ENCODE peak calls at places on chromosomes 1 and 21, in ten cellular contexts. V, O, W, X, K, R, J, S, I and H are unnamed samples.
A peak's percentile ranks its signal among the peaks of the same experiment; 100 is the strongest.

GRCh38 chr1:220874201-220874655 is 5.0 kb upstream of the HLX start:
- ATAC-seq in V (peak; percentile 34), O (peak; percentile 72), W (peak; percentile 57), X (peak; percentile 37), K (peak; percentile 43), R (peak; percentile 21), J (peak; percentile 40), S (peak; percentile 31), I (peak; percentile 47), H (peak; percentile 38)

GRCh38 chr1:207811920-207812720 is 60.3 kb downstream of the CD46 start:
- ATAC-seq in V (peak; percentile 86), O (peak; percentile 90), W (peak; percentile 85), X (peak; percentile 14), K (peak; percentile 47), R (peak; percentile 63), J (peak; percentile 77), S (peak; percentile 54), I (peak; percentile 53), H (peak; percentile 72)

GRCh38 chr1:204637985-204638356 is 47.6 kb downstream of the LRRN2 start:
- ATAC-seq in V (no peak), O (peak; percentile 60), W (no peak), X (no peak), K (peak; percentile 44), R (no peak), J (no peak), S (peak; percentile 34), I (no peak), H (peak; percentile 42)

GRCh38 chr1:43255438-43256210 is 14.2 kb upstream of the TMEM125 start:
- ATAC-seq in V (peak; percentile 36), O (no peak), W (no peak), X (peak; percentile 90), K (no peak), R (no peak), J (no peak), S (no peak), I (no peak), H (no peak)

GRCh38 chr1:208557695-208558094 is 313.5 kb upstream of the PLXNA2 start:
- ATAC-seq in V (no peak), O (no peak), W (no peak), X (no peak), K (no peak), R (no peak), J (no peak), S (no peak), I (no peak), H (no peak)

GRCh38 chr21:17458279-17458678 is 54.6 kb upstream of the CXADR start:
- ATAC-seq in V (no peak), O (no peak), W (no peak), X (no peak), K (no peak), R (no peak), J (no peak), S (no peak), I (no peak), H (no peak)

GRCh38 chr1:93708734-93709481 is 27.3 kb upstream of the BCAR3 start:
- ATAC-seq in V (no peak), O (peak; percentile 40), W (no peak), X (peak; percentile 95), K (peak; percentile 63), R (peak; percentile 21), J (peak; percentile 68), S (peak; percentile 67), I (peak; percentile 22), H (no peak)

GRCh38 chr1:48236716-48237470 is 14.4 kb downstream of the SLC5A9 start:
- ATAC-seq in V (peak; percentile 79), O (peak; percentile 75), W (peak; percentile 75), X (peak; percentile 53), K (peak; percentile 82), R (no peak), J (peak; percentile 63), S (peak; percentile 43), I (peak; percentile 72), H (no peak)

GRCh38 chr1:204528677-204529076 is 12.5 kb downstream of the MDM4 start:
- ATAC-seq in V (no peak), O (no peak), W (no peak), X (peak; percentile 65), K (no peak), R (no peak), J (no peak), S (no peak), I (no peak), H (no peak)

GRCh38 chr1:165253818-165254254 is 102.7 kb downstream of the LMX1A start:
- ATAC-seq in V (peak; percentile 92), O (no peak), W (no peak), X (no peak), K (no peak), R (no peak), J (no peak), S (no peak), I (no peak), H (no peak)
- TF ChIP-seq POLR2A in V (no peak), O (no peak), W (no peak), X (no peak), K (no peak), R (no peak), J (no peak), S (no peak), I (no peak), H (no peak)

GRCh38 chr21:36881223-36881622 is 85.2 kb downstream of the HLCS start:
- ATAC-seq in V (no peak), O (no peak), W (no peak), X (no peak), K (no peak), R (peak; percentile 39), J (no peak), S (no peak), I (no peak), H (no peak)

GRCh38 chr21:36877741-36878140 is 88.7 kb downstream of the HLCS start:
- ATAC-seq in V (no peak), O (no peak), W (no peak), X (no peak), K (no peak), R (no peak), J (no peak), S (no peak), I (no peak), H (no peak)

GRCh38 chr21:36883532-36884486 is 82.7 kb downstream of the HLCS start:
- ATAC-seq in V (no peak), O (no peak), W (peak; percentile 52), X (no peak), K (no peak), R (no peak), J (no peak), S (no peak), I (no peak), H (no peak)

GRCh38 chr21:36879827-36880226 is 86.6 kb downstream of the HLCS start:
- ATAC-seq in V (peak; percentile 62), O (no peak), W (no peak), X (no peak), K (no peak), R (no peak), J (no peak), S (no peak), I (no peak), H (no peak)

GRCh38 chr21:36882776-36883175 is 83.7 kb downstream of the HLCS start:
- ATAC-seq in V (no peak), O (no peak), W (no peak), X (no peak), K (no peak), R (no peak), J (no peak), S (no peak), I (no peak), H (no peak)
- H3K27me3 ChIP-seq in V (no peaks in the 10 kb centered on the region), O (no peaks in the 10 kb centered on the region), W (no peaks in the 10 kb centered on the region), X (no peaks in the 10 kb centered on the region), K (no peaks in the 10 kb centered on the region), R (no peaks in the 10 kb centered on the region), J (no peaks in the 10 kb centered on the region), S (no peaks in the 10 kb centered on the region), I (no peaks in the 10 kb centered on the region), H (no peaks in the 10 kb centered on the region)

GRCh38 chr1:3795453-3796214 is 664 bp downstream of the LRRC47 start:
- ATAC-seq in V (no peak), O (no peak), W (peak; percentile 30), X (no peak), K (peak; percentile 33), R (no peak), J (no peak), S (no peak), I (no peak), H (no peak)

GRCh38 chr1:3790952-3791351 is 5.3 kb downstream of the LRRC47 start:
- ATAC-seq in V (no peak), O (no peak), W (no peak), X (no peak), K (no peak), R (no peak), J (no peak), S (no peak), I (no peak), H (no peak)

GRCh38 chr1:3799976-3800685 is 3.8 kb upstream of the LRRC47 start:
- ATAC-seq in V (no peak), O (no peak), W (no peak), X (no peak), K (no peak), R (no peak), J (no peak), S (no peak), I (no peak), H (no peak)

GRCh38 chr1:3790501-3790923 is 5.8 kb downstream of the LRRC47 start:
- ATAC-seq in V (no peak), O (no peak), W (no peak), X (peak; percentile 5), K (no peak), R (no peak), J (no peak), S (no peak), I (no peak), H (peak; percentile 23)

GRCh38 chr1:3796215-3797193 is at the start of gene LRRC47:
- ATAC-seq in V (peak; percentile 100), O (peak; percentile 98), W (peak; percentile 98), X (peak; percentile 100), K (peak; percentile 98), R (peak; percentile 95), J (peak; percentile 100), S (peak; percentile 100), I (peak; percentile 99), H (peak; percentile 99)
- TF ChIP-seq POLR2A in V (peak; percentile 76), O (peak; percentile 82), W (peak; percentile 61), X (no peak), K (peak; percentile 76), R (peak; percentile 84), J (peak; percentile 81), S (peak; percentile 82), I (peak; percentile 95), H (peak; percentile 64)

GRCh38 chr21:41754481-41754891 is 12.4 kb downstream of the RIPK4 start:
- ATAC-seq in V (no peak), O (peak; percentile 70), W (no peak), X (no peak), K (no peak), R (no peak), J (no peak), S (no peak), I (no peak), H (no peak)

GRCh38 chr21:41755258-41755933 is 11.5 kb downstream of the RIPK4 start:
- ATAC-seq in V (no peak), O (no peak), W (no peak), X (no peak), K (no peak), R (no peak), J (no peak), S (no peak), I (no peak), H (no peak)

GRCh38 chr21:41758550-41758949 is 8.3 kb downstream of the RIPK4 start:
- ATAC-seq in V (peak; percentile 80), O (no peak), W (peak; percentile 73), X (no peak), K (no peak), R (no peak), J (no peak), S (no peak), I (no peak), H (no peak)

GRCh38 chr21:41753001-41753725 is 13.7 kb downstream of the RIPK4 start:
- ATAC-seq in V (no peak), O (no peak), W (no peak), X (no peak), K (no peak), R (no peak), J (no peak), S (no peak), I (no peak), H (no peak)

GRCh38 chr21:41755934-41756773 is 10.7 kb downstream of the RIPK4 start:
- ATAC-seq in V (no peak), O (no peak), W (no peak), X (no peak), K (no peak), R (no peak), J (no peak), S (no peak), I (no peak), H (no peak)
- H3K27me3 ChIP-seq in V (no peaks in the 10 kb centered on the region), O (peaks cover 83% of the 10 kb centered on the region), W (no peaks in the 10 kb centered on the region), X (peaks cover 3% of the 10 kb centered on the region), K (peaks cover 16% of the 10 kb centered on the region), R (no peaks in the 10 kb centered on the region), J (no peaks in the 10 kb centered on the region), S (no peaks in the 10 kb centered on the region), I (peaks cover 4% of the 10 kb centered on the region), H (peaks cover 27% of the 10 kb centered on the region)